ENCODE peak calls at places on chromosomes 7 and 10, in ten cellular contexts. O is spleen, R is transverse colon, L is HCT116, Z is endothelial cell of umbilical vein, G is K562, J is H1, X is GM23338, N is SK-N-SH, M is prostate gland. E is an unnamed sample.

GRCh38 chr10:60434418-60435046 is 44.9 kb upstream of the ANK3 start:
- DNase-seq in O (no peak), R (peak; percentile 28), L (peak; percentile 43), Z (peak; percentile 78), G (peak; percentile 60), J (no peak), X (peak; percentile 72), N (peak; percentile 61), M (peak; percentile 49), E (no peak)

GRCh38 chr7:6278749-6279310 is 6.4 kb upstream of the CYTH3 start:
- DNase-seq in O (peak; percentile 13), R (no peak), L (no peak), Z (no peak), G (no peak), J (no peak), X (no peak), N (no peak), M (no peak), E (no peak)

GRCh38 chr10:102718220-102718619 is 3.8 kb downstream of the SFXN2 start:
- DNase-seq in O (no peak), R (no peak), L (no peak), Z (peak; percentile 29), G (peak; percentile 51), J (no peak), X (peak; percentile 60), N (no peak), M (no peak), E (no peak)

GRCh38 chr7:17849504-17849903 is 90.8 kb downstream of the SNX13 start:
- DNase-seq in O (no peak), R (no peak), L (no peak), Z (no peak), G (no peak), J (no peak), X (no peak), N (no peak), M (no peak), E (no peak)

GRCh38 chr10:5411941-5412276 is 448 bp upstream of the NET1 start:
- DNase-seq in O (no peak), R (no peak), L (no peak), Z (no peak), G (no peak), J (no peak), X (no peak), N (peak; percentile 14), M (no peak), E (no peak)

GRCh38 chr10:128047337-128047736 is 78.9 kb downstream of the MKI67 start:
- DNase-seq in O (peak; percentile 98), R (peak; percentile 92), L (peak; percentile 88), Z (peak; percentile 80), G (peak; percentile 27), J (peak; percentile 15), X (peak; percentile 71), N (no peak), M (peak; percentile 90), E (peak; percentile 90)

GRCh38 chr7:925601-926000 is 28.9 kb downstream of the ADAP1 start:
- DNase-seq in O (peak; percentile 88), R (peak; percentile 78), L (no peak), Z (no peak), G (no peak), J (no peak), X (no peak), N (no peak), M (no peak), E (peak; percentile 41)

GRCh38 chr7:81180573-81180972 is 261.7 kb upstream of the SEMA3C start:
- DNase-seq in O (no peak), R (no peak), L (no peak), Z (no peak), G (no peak), J (no peak), X (peak; percentile 75), N (no peak), M (no peak), E (no peak)

DNA sequence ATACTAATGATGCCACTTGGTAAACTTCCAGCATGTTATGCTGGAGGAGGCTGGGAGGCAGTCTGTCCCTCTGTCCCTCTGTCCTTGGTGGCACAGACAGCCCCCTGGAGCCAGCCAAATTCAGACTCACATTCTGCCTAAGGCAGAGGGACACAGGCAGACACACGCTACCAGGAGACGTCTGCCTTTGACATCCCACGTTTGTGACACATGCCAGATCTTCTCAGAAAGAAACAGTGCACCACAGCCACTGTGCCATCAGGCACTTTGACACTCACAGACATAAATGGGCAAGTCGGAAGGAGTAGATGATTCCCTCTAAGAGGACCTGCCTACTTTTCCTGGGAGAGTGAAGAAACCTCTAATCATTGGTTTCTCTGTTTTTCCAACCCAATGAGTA is 467.0 kb downstream of the DPP6 start:
- DNase-seq in O (no peak), R (no peak), L (no peak), Z (no peak), G (no peak), J (no peak), X (no peak), N (peak; percentile 51), M (no peak), E (no peak)
- TF ChIP-seq POLR2AphosphoS5 in O (no peak), R (no peak), L (no peak), Z (no peak), G (no peak), J (no peak), X (no peak), N (no peak), M (no peak), E (no peak)

GRCh38 chr10:79417266-79417665 is 28.2 kb downstream of the ZCCHC24 start:
- DNase-seq in O (peak; percentile 58), R (no peak), L (no peak), Z (no peak), G (no peak), J (no peak), X (no peak), N (no peak), M (no peak), E (no peak)
- H3K4me1 ChIP-seq in O (no peaks in the 10 kb centered on the region), R (peaks cover 31% of the 10 kb centered on the region), L (no peaks in the 10 kb centered on the region), Z (peaks cover 11% of the 10 kb centered on the region), G (peaks cover 27% of the 10 kb centered on the region), J (no peaks in the 10 kb centered on the region), X (no peaks in the 10 kb centered on the region), N (peaks cover 26% of the 10 kb centered on the region), M (no peaks in the 10 kb centered on the region), E (no peaks in the 10 kb centered on the region)

DNA sequence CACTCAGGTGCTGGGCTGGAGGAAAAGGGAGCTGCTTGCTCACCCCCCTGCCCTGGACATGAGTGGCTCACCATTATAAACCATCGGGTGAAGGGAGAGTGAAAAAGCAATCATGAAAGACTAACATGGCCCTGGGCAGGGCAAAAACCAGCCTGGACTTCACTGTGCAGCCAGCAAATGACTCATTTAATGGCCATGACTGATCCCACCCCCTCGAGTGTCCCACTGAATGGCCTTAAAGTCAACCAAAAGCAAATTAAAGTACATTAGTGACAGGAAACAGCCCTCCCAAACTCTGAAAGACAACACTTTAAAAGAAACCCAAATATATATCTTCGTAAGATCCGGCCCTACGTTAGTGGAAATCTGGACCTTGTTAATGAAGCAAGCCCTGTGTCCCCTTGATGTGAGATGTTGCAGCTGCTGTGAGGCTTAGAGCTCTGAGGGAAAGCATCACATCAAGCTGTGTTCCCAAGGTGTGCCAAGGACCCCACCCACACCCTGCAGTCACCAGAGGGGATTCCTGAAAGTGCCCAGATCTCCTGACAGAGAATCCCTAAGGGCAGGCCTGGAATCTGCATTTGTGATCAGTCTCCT is 31.2 kb downstream of the ADCYAP1R1 start:
- DNase-seq in O (no peak), R (no peak), L (no peak), Z (no peak), G (no peak), J (no peak), X (no peak), N (no peak), M (no peak), E (no peak)
- TF ChIP-seq POLR2AphosphoS5 in O (no peak), R (no peak), L (no peak), Z (no peak), G (no peak), J (no peak), X (no peak), N (no peak), M (no peak), E (no peak)

GRCh38 chr7:44633254-44634186 is 27.1 kb downstream of the OGDH start:
- DNase-seq in O (no peak), R (peak; percentile 52), L (no peak), Z (peak; percentile 95), G (no peak), J (no peak), X (no peak), N (no peak), M (peak; percentile 76), E (peak; percentile 85)
- H3K4me1 ChIP-seq in O (peaks cover 100% of the 10 kb centered on the region), R (peaks cover 69% of the 10 kb centered on the region), L (peaks cover 23% of the 10 kb centered on the region), Z (peaks cover 38% of the 10 kb centered on the region), G (peaks cover 27% of the 10 kb centered on the region), J (peaks cover 7% of the 10 kb centered on the region), X (peaks cover 29% of the 10 kb centered on the region), N (peaks cover 23% of the 10 kb centered on the region), M (peaks cover 16% of the 10 kb centered on the region), E (peaks cover 71% of the 10 kb centered on the region)

GRCh38 chr7:16223963-16224707 is 197.2 kb downstream of the CRPPA start:
- DNase-seq in O (no peak), R (no peak), L (no peak), Z (no peak), G (no peak), J (no peak), X (no peak), N (no peak), M (no peak), E (no peak)
- TF ChIP-seq POLR2AphosphoS5 in O (no peak), R (no peak), L (no peak), Z (no peak), G (no peak), J (no peak), X (no peak), N (no peak), M (no peak), E (no peak)

GRCh38 chr10:112966191-112966855 is 16.3 kb downstream of the TCF7L2 start:
- DNase-seq in O (no peak), R (no peak), L (no peak), Z (peak; percentile 28), G (no peak), J (no peak), X (no peak), N (no peak), M (no peak), E (no peak)

GRCh38 chr10:112961609-112962008 is 11.6 kb downstream of the TCF7L2 start:
- DNase-seq in O (no peak), R (peak; percentile 36), L (no peak), Z (no peak), G (no peak), J (no peak), X (no peak), N (no peak), M (no peak), E (no peak)

GRCh38 chr10:112964482-112964881 is 14.4 kb downstream of the TCF7L2 start:
- DNase-seq in O (no peak), R (no peak), L (no peak), Z (no peak), G (no peak), J (no peak), X (no peak), N (no peak), M (no peak), E (no peak)

GRCh38 chr10:112962343-112962742 is 12.3 kb downstream of the TCF7L2 start:
- DNase-seq in O (no peak), R (no peak), L (no peak), Z (no peak), G (no peak), J (no peak), X (no peak), N (no peak), M (no peak), E (no peak)

GRCh38 chr10:112963835-112964234 is 13.8 kb downstream of the TCF7L2 start:
- DNase-seq in O (no peak), R (no peak), L (no peak), Z (no peak), G (no peak), J (no peak), X (no peak), N (no peak), M (no peak), E (no peak)
- H3K4me1 ChIP-seq in O (peaks cover 24% of the 10 kb centered on the region), R (peaks cover 33% of the 10 kb centered on the region), L (peaks cover 74% of the 10 kb centered on the region), Z (peaks cover 32% of the 10 kb centered on the region), G (no peaks in the 10 kb centered on the region), J (peaks cover 10% of the 10 kb centered on the region), X (peaks cover 56% of the 10 kb centered on the region), N (peaks cover 44% of the 10 kb centered on the region), M (peaks cover 6% of the 10 kb centered on the region), E (peaks cover 84% of the 10 kb centered on the region)

E was measured in stomach.